ENCODE peak calls at places on chromosomes 6 and 20, in ten cellular contexts. One of them, this sample, is unnamed.

GRCh38 chr6:53894086-53894485 is 99.3 kb downstream of the LRRC1 start:
- DNase-seq in epithelial cell of proximal tubule: no peak
- DNase-seq in epithelial cell of esophagus: peak
- DNase-seq in suprapubic skin: no peak
- DNase-seq in psoas muscle: no peak
- DNase-seq in NB4: peak
- DNase-seq in neural progenitor cell: no peak
- DNase-seq in mucosa of descending colon: no peak
- DNase-seq in choroid plexus epithelial cell: peak
- DNase-seq in AG10803: peak
- DNase-seq in this sample: peak

GRCh38 chr20:20664795-20665194 is 47.6 kb downstream of the RALGAPA2 start:
- DNase-seq in epithelial cell of proximal tubule: peak
- DNase-seq in epithelial cell of esophagus: peak
- DNase-seq in suprapubic skin: no peak
- DNase-seq in psoas muscle: no peak
- DNase-seq in NB4: peak
- DNase-seq in neural progenitor cell: peak
- DNase-seq in mucosa of descending colon: no peak
- DNase-seq in choroid plexus epithelial cell: peak
- DNase-seq in AG10803: no peak
- DNase-seq in this sample: peak

GRCh38 chr6:146543940-146544661 is 468 bp downstream of the RAB32 start:
- DNase-seq in epithelial cell of proximal tubule: no peak
- DNase-seq in epithelial cell of esophagus: peak
- DNase-seq in suprapubic skin: peak
- DNase-seq in psoas muscle: no peak
- DNase-seq in NB4: peak
- DNase-seq in neural progenitor cell: peak
- DNase-seq in mucosa of descending colon: peak
- DNase-seq in choroid plexus epithelial cell: peak
- DNase-seq in AG10803: peak
- DNase-seq in this sample: peak

GRCh38 chr20:59120491-59120890 is 43.1 kb upstream of the ZNF831 start:
- DNase-seq in epithelial cell of proximal tubule: no peak
- DNase-seq in epithelial cell of esophagus: no peak
- DNase-seq in suprapubic skin: no peak
- DNase-seq in psoas muscle: no peak
- DNase-seq in NB4: peak
- DNase-seq in neural progenitor cell: no peak
- DNase-seq in mucosa of descending colon: no peak
- DNase-seq in choroid plexus epithelial cell: no peak
- DNase-seq in AG10803: no peak
- DNase-seq in this sample: no peak

GRCh38 chr20:32650545-32650944 is 23.2 kb downstream of the C20orf203 start:
- DNase-seq in epithelial cell of proximal tubule: no peak
- DNase-seq in epithelial cell of esophagus: no peak
- DNase-seq in suprapubic skin: no peak
- DNase-seq in psoas muscle: no peak
- DNase-seq in NB4: no peak
- DNase-seq in neural progenitor cell: no peak
- DNase-seq in mucosa of descending colon: no peak
- DNase-seq in choroid plexus epithelial cell: no peak
- DNase-seq in AG10803: no peak
- DNase-seq in this sample: no peak

GRCh38 chr20:22678678-22679077 is 94.3 kb upstream of the FOXA2 start:
- DNase-seq in epithelial cell of proximal tubule: no peak
- DNase-seq in epithelial cell of esophagus: no peak
- DNase-seq in suprapubic skin: no peak
- DNase-seq in psoas muscle: no peak
- DNase-seq in NB4: no peak
- DNase-seq in neural progenitor cell: no peak
- DNase-seq in mucosa of descending colon: no peak
- DNase-seq in choroid plexus epithelial cell: no peak
- DNase-seq in AG10803: no peak
- DNase-seq in this sample: no peak

GRCh38 chr6:130215526-130215925 is 7.2 kb downstream of the SAMD3 start:
- DNase-seq in epithelial cell of proximal tubule: no peak
- DNase-seq in epithelial cell of esophagus: no peak
- DNase-seq in suprapubic skin: no peak
- DNase-seq in psoas muscle: no peak
- DNase-seq in NB4: peak
- DNase-seq in neural progenitor cell: no peak
- DNase-seq in mucosa of descending colon: no peak
- DNase-seq in choroid plexus epithelial cell: no peak
- DNase-seq in AG10803: no peak
- DNase-seq in this sample: no peak

GRCh38 chr6:1424306-1424927 is 35.0 kb downstream of the FOXF2 start:
- DNase-seq in epithelial cell of proximal tubule: peak
- DNase-seq in epithelial cell of esophagus: peak
- DNase-seq in suprapubic skin: no peak
- DNase-seq in psoas muscle: peak
- DNase-seq in NB4: peak
- DNase-seq in neural progenitor cell: peak
- DNase-seq in mucosa of descending colon: peak
- DNase-seq in choroid plexus epithelial cell: peak
- DNase-seq in AG10803: peak
- DNase-seq in this sample: peak

GRCh38 chr6:115643762-115644161 is 416.9 kb downstream of the FRK start:
- DNase-seq in epithelial cell of proximal tubule: no peak
- DNase-seq in epithelial cell of esophagus: peak
- DNase-seq in suprapubic skin: no peak
- DNase-seq in psoas muscle: no peak
- DNase-seq in NB4: no peak
- DNase-seq in neural progenitor cell: no peak
- DNase-seq in mucosa of descending colon: no peak
- DNase-seq in choroid plexus epithelial cell: peak
- DNase-seq in AG10803: peak
- DNase-seq in this sample: peak

GRCh38 chr20:4592316-4593148 is 129.2 kb upstream of the PRND start:
- DNase-seq in epithelial cell of proximal tubule: no peak
- DNase-seq in epithelial cell of esophagus: peak
- DNase-seq in suprapubic skin: no peak
- DNase-seq in psoas muscle: peak
- DNase-seq in NB4: peak
- DNase-seq in neural progenitor cell: peak
- DNase-seq in mucosa of descending colon: peak
- DNase-seq in choroid plexus epithelial cell: peak
- DNase-seq in AG10803: peak
- DNase-seq in this sample: peak

DNA sequence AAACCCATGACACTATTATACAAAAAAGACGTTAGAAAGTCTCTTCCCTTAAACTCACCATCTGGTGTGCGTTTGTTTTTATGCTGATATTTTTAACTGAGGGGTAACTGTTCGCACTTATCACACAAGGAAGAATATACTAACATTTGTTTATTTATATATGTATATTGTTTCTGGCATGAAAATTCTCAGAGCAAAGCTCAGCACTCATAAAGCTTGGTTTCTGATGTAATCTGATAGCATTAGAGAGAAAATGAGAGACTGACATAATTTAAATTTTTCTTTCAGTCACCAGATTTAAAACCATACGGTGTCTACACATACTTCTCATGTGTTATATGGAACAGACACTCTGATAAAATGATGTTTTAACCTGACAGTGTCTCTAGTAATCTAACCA is 6.9 kb downstream of the BLOC1S5 start:
- DNase-seq in epithelial cell of proximal tubule: no peak
- DNase-seq in epithelial cell of esophagus: no peak
- DNase-seq in suprapubic skin: no peak
- DNase-seq in psoas muscle: no peak
- DNase-seq in NB4: no peak
- DNase-seq in neural progenitor cell: no peak
- DNase-seq in mucosa of descending colon: no peak
- DNase-seq in choroid plexus epithelial cell: peak
- DNase-seq in AG10803: no peak
- DNase-seq in this sample: no peak
- H3K4me3 ChIP-seq in epithelial cell of proximal tubule: no peak
- H3K4me3 ChIP-seq in epithelial cell of esophagus: no peak
- H3K4me3 ChIP-seq in suprapubic skin: no peak
- H3K4me3 ChIP-seq in psoas muscle: no peak
- H3K4me3 ChIP-seq in NB4: no peak
- H3K4me3 ChIP-seq in neural progenitor cell: no peak
- H3K4me3 ChIP-seq in mucosa of descending colon: no peak
- H3K4me3 ChIP-seq in choroid plexus epithelial cell: no peak
- H3K4me3 ChIP-seq in AG10803: no peak
- H3K4me3 ChIP-seq in this sample: no peak

DNA sequence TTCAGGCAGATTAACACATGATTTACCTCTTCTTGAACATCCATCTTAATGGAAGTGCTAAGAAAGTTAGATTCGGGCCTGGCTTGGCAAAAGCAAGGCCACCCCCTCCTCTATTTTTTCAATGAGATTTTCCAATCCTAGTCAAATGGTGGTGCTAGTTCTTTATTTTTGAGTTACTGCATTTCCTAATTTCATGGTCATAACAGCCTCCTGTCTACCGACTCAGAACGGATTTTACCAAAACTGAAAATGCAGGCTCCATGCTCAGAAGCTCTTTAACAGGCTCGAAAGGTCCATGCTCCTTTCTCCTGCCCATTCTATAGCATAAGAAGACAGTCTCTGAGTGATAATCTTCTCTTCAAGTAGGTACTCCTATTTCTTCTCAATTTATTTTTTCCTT is 117.2 kb upstream of the ESR1 start:
- DNase-seq in epithelial cell of proximal tubule: no peak
- DNase-seq in epithelial cell of esophagus: no peak
- DNase-seq in suprapubic skin: no peak
- DNase-seq in psoas muscle: no peak
- DNase-seq in NB4: no peak
- DNase-seq in neural progenitor cell: no peak
- DNase-seq in mucosa of descending colon: no peak
- DNase-seq in choroid plexus epithelial cell: peak
- DNase-seq in AG10803: peak
- DNase-seq in this sample: no peak
- TF ChIP-seq CTCF in epithelial cell of proximal tubule: no peak
- TF ChIP-seq CTCF in epithelial cell of esophagus: no peak
- TF ChIP-seq CTCF in suprapubic skin: no peak
- TF ChIP-seq CTCF in psoas muscle: no peak
- TF ChIP-seq CTCF in NB4: no peak
- TF ChIP-seq CTCF in neural progenitor cell: peak
- TF ChIP-seq CTCF in mucosa of descending colon: no peak
- TF ChIP-seq CTCF in choroid plexus epithelial cell: peak
- TF ChIP-seq CTCF in AG10803: peak
- TF ChIP-seq CTCF in this sample: no peak

GRCh38 chr6:166950443-166950821 is 5.9 kb downstream of the RNASET2 start:
- DNase-seq in epithelial cell of proximal tubule: no peak
- DNase-seq in epithelial cell of esophagus: no peak
- DNase-seq in suprapubic skin: no peak
- DNase-seq in psoas muscle: no peak
- DNase-seq in NB4: no peak
- DNase-seq in neural progenitor cell: no peak
- DNase-seq in mucosa of descending colon: peak
- DNase-seq in choroid plexus epithelial cell: no peak
- DNase-seq in AG10803: no peak
- DNase-seq in this sample: no peak

GRCh38 chr6:166947251-166947650 is 9.1 kb downstream of the RNASET2 start:
- DNase-seq in epithelial cell of proximal tubule: no peak
- DNase-seq in epithelial cell of esophagus: no peak
- DNase-seq in suprapubic skin: no peak
- DNase-seq in psoas muscle: no peak
- DNase-seq in NB4: no peak
- DNase-seq in neural progenitor cell: no peak
- DNase-seq in mucosa of descending colon: no peak
- DNase-seq in choroid plexus epithelial cell: no peak
- DNase-seq in AG10803: no peak
- DNase-seq in this sample: no peak

GRCh38 chr6:166951670-166952060 is 4.7 kb downstream of the RNASET2 start:
- DNase-seq in epithelial cell of proximal tubule: no peak
- DNase-seq in epithelial cell of esophagus: no peak
- DNase-seq in suprapubic skin: no peak
- DNase-seq in psoas muscle: no peak
- DNase-seq in NB4: no peak
- DNase-seq in neural progenitor cell: no peak
- DNase-seq in mucosa of descending colon: no peak
- DNase-seq in choroid plexus epithelial cell: no peak
- DNase-seq in AG10803: no peak
- DNase-seq in this sample: no peak

GRCh38 chr6:166952122-166952521 is 4.2 kb downstream of the RNASET2 start:
- DNase-seq in epithelial cell of proximal tubule: no peak
- DNase-seq in epithelial cell of esophagus: no peak
- DNase-seq in suprapubic skin: no peak
- DNase-seq in psoas muscle: no peak
- DNase-seq in NB4: no peak
- DNase-seq in neural progenitor cell: no peak
- DNase-seq in mucosa of descending colon: peak
- DNase-seq in choroid plexus epithelial cell: no peak
- DNase-seq in AG10803: no peak
- DNase-seq in this sample: no peak

DNA sequence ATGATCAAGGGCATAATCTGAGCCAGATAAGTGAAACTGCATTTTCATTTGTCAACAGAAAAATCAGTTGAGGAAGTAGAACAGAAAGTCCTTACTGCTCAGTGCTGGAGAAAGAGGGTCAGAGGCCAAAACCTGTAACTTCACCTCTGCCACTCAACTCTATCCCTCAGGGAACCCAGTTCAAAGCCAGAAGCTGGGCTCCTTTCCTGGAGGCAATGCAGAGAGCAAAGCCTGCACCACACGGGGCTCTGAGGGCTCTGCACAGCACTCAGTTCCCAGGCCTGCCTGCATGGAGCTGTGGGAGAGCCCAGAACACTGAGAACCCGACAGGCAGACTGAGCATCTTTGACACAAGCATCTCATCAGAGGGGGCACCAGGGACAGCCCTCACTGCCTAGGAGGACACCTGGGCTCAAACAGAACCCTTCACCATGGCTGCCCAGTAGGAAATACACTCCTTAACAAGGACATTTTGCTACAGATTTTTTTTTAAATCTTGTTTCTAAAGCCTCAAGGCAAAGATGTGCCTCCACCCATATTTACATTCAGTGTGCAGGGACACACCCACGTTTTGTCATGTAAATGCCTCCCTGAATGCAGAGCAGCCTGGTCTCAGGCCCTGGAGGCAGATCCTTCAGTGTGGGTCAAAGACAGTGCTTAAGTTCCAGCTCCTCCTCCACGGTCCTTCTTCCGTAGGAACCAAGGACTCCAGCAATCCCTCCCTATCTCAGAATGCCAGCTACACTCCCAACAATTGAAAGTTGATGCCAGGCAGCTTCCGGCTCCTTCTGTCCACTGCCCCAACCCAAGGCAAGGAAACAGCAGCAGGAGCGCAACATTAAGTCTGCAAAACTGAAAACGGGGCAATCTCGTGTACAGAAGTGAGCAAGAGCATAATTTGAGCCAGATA is 6.6 kb downstream of the RNASET2 start:
- DNase-seq in epithelial cell of proximal tubule: no peak
- DNase-seq in epithelial cell of esophagus: peak
- DNase-seq in suprapubic skin: no peak
- DNase-seq in psoas muscle: no peak
- DNase-seq in NB4: no peak
- DNase-seq in neural progenitor cell: no peak
- DNase-seq in mucosa of descending colon: peak
- DNase-seq in choroid plexus epithelial cell: no peak
- DNase-seq in AG10803: no peak
- DNase-seq in this sample: no peak
- H3K4me3 ChIP-seq in epithelial cell of proximal tubule: no peak
- H3K4me3 ChIP-seq in epithelial cell of esophagus: no peak
- H3K4me3 ChIP-seq in suprapubic skin: peak
- H3K4me3 ChIP-seq in psoas muscle: no peak
- H3K4me3 ChIP-seq in NB4: no peak
- H3K4me3 ChIP-seq in neural progenitor cell: no peak
- H3K4me3 ChIP-seq in mucosa of descending colon: no peak
- H3K4me3 ChIP-seq in choroid plexus epithelial cell: no peak
- H3K4me3 ChIP-seq in AG10803: no peak
- H3K4me3 ChIP-seq in this sample: no peak

GRCh38 chr6:32825966-32826365 is 9.2 kb upstream of the HLA-DOB start:
- DNase-seq in epithelial cell of proximal tubule: no peak
- DNase-seq in epithelial cell of esophagus: peak
- DNase-seq in suprapubic skin: no peak
- DNase-seq in psoas muscle: no peak
- DNase-seq in NB4: peak
- DNase-seq in neural progenitor cell: peak
- DNase-seq in mucosa of descending colon: no peak
- DNase-seq in choroid plexus epithelial cell: peak
- DNase-seq in AG10803: peak
- DNase-seq in this sample: peak
- TF ChIP-seq CTCF in epithelial cell of proximal tubule: peak
- TF ChIP-seq CTCF in epithelial cell of esophagus: peak
- TF ChIP-seq CTCF in suprapubic skin: no peak
- TF ChIP-seq CTCF in psoas muscle: peak
- TF ChIP-seq CTCF in NB4: peak
- TF ChIP-seq CTCF in neural progenitor cell: peak
- TF ChIP-seq CTCF in mucosa of descending colon: no peak
- TF ChIP-seq CTCF in choroid plexus epithelial cell: peak
- TF ChIP-seq CTCF in AG10803: peak
- TF ChIP-seq CTCF in this sample: peak